ENCODE peak calls at places on chromosomes 4 and X, in six cellular contexts. Z is hepatocyte; W is left lung; U is suprapubic skin; Y is CD8-positive, alpha-beta T cell; B is fibroblast of lung. E is an unnamed sample. For H3K9me3 and H3K36me3, the result is how much of the 10 kb centered on the place peaks cover.

GRCh38 chr4:67983333-67983732 is 20.0 kb upstream of the TMPRSS11A start:
- DNase-seq in Y (no peak), B (peak), U (no peak), W (no peak), Z (no peak), E (no peak)

GRCh38 chrX:39857780-39858179 is 240.0 kb downstream of the BCOR start:
- DNase-seq in W (no peak), Z (no peak), Y (no peak), U (no peak), B (no peak), E (no peak)

GRCh38 chrX:72053508-72053907 is 78.2 kb downstream of the RTL5 start:
- DNase-seq in Y (no peak), U (no peak), B (no peak), Z (no peak), W (no peak), E (no peak)

GRCh38 chrX:9807355-9808182 is 21.3 kb downstream of the SHROOM2 start:
- DNase-seq in Z (no peak), Y (no peak), B (no peak), W (no peak), U (no peak), E (peak)

GRCh38 chr4:7425171-7425570 is 9.6 kb downstream of the PSAPL1 start:
- DNase-seq in W (peak), Z (no peak), B (no peak), Y (no peak), U (peak), E (no peak)

GRCh38 chr4:94660614-94661013 is 97.1 kb upstream of the BMPR1B start:
- DNase-seq in Y (no peak), W (no peak), B (no peak), U (no peak), Z (no peak), E (no peak)

GRCh38 chr4:119628281-119629141 is at the start of gene PDE5A:
- DNase-seq in Z (peak), W (peak), U (peak), B (peak), Y (peak), E (peak)

GRCh38 chr4:4598851-4599411 is 57.1 kb upstream of the STX18 start:
- DNase-seq in W (no peak), Z (no peak), U (no peak), B (no peak), Y (no peak), E (no peak)

GRCh38 chr4:150302553-150302952 is 224.3 kb downstream of the DCLK2 start:
- DNase-seq in B (peak), Y (no peak), U (no peak), Z (peak), W (no peak), E (no peak)

GRCh38 chrX:39338583-39338982 is 537.3 kb downstream of the MID1IP1 start:
- DNase-seq in W (no peak), U (no peak), B (no peak), Z (no peak), Y (no peak), E (no peak)

DNA sequence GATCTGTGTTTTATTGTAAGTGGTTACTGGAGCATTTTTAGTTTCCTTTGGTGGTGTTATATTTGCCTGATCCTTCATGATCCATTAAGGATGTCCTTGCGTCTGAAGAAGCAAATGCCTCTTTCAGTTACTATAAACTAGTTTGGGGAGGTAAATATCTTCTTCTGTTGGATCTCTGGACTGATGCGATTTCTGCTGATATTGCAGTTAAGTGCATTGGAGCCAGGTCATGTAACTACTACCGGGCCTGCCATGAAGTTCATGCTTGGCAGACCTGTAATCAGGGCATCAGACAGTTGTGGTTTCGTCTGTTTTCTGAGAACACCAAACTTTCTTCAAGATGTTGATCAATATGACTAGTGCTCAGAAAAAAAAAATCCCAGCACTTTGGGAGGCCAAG is 22.9 kb downstream of the ZNF718 start:
- DNase-seq in Y (no peak), W (no peak), U (no peak), B (no peak), Z (no peak), E (no peak)
- H3K9me3 ChIP-seq in Y (half or more), W (under half), U (half or more), B (under half), Z (half or more), E (under half)

GRCh38 chr4:169612869-169613859 is 781 bp upstream of the NEK1 start:
- DNase-seq in Y (peak), W (no peak), B (peak), U (peak), Z (peak), E (peak)

GRCh38 chr4:169611991-169612868 is at the start of gene NEK1:
- DNase-seq in B (peak), Z (peak), W (peak), Y (peak), U (peak), E (peak)

GRCh38 chr4:169615467-169616106 is 3.2 kb upstream of the NEK1 start:
- DNase-seq in Y (no peak), B (peak), Z (no peak), U (no peak), W (no peak), E (no peak)

DNA sequence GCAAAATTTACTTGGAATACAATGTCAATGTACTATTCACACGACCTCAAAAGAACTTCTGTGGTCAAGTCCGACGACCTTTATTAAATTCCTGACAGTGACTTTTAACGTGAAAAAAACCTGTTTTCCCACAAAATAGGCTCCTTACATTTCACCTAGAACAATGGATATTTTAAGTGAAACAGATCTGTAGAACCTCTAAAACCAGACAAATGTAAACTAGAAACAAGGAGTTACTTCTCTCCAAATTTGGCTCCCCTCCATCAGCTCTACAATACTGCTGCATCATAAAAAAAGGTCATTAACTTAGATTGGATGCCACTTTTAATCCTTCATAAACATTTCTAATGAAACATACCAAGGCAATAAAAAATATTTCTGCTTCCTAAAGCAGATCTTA is 1.2 kb downstream of the NEK1 start:
- DNase-seq in Y (no peak), B (peak), Z (no peak), W (no peak), U (no peak), E (no peak)
- H3K27ac ChIP-seq in Y (no peak), B (peak), Z (peak), W (no peak), U (no peak), E (no peak)

DNA sequence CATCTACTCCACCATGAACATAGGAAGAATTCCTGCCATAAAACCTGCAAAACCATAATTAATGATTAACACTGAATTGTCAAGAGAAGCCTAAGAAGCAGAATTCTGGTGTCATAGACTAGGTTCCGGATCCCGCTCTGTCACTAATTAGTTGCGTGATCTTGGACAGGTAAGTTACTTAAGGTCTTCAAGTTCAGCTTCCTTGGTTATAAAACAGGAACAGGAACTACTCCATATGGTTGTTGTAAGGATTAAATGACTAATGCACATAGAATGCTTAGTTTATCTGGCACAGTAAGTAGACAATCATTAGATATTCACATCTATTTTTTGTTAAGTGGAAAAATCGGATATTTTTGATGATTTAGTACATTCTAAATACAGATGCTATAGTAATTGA is 14.3 kb downstream of the G3BP2 start:
- DNase-seq in U (no peak), Z (peak), Y (no peak), W (no peak), B (peak), E (no peak)
- H3K36me3 ChIP-seq in U (under half), Z (under half), Y (under half), W (under half), B (under half), E (half or more)

GRCh38 chr4:761086-761485 is 55.5 kb downstream of the PCGF3 start:
- DNase-seq in B (no peak), W (peak), U (no peak), Z (no peak), Y (no peak), E (no peak)

GRCh38 chr4:761739-762138 is 56.1 kb downstream of the PCGF3 start:
- DNase-seq in W (peak), U (no peak), Z (no peak), Y (no peak), B (no peak), E (no peak)

GRCh38 chr4:763922-764321 is 58.3 kb downstream of the PCGF3 start:
- DNase-seq in B (no peak), Z (no peak), U (no peak), Y (no peak), W (peak), E (peak)

GRCh38 chr4:763191-763810 is 57.7 kb downstream of the PCGF3 start:
- DNase-seq in B (no peak), U (no peak), W (peak), Z (no peak), Y (no peak), E (peak)

DNA sequence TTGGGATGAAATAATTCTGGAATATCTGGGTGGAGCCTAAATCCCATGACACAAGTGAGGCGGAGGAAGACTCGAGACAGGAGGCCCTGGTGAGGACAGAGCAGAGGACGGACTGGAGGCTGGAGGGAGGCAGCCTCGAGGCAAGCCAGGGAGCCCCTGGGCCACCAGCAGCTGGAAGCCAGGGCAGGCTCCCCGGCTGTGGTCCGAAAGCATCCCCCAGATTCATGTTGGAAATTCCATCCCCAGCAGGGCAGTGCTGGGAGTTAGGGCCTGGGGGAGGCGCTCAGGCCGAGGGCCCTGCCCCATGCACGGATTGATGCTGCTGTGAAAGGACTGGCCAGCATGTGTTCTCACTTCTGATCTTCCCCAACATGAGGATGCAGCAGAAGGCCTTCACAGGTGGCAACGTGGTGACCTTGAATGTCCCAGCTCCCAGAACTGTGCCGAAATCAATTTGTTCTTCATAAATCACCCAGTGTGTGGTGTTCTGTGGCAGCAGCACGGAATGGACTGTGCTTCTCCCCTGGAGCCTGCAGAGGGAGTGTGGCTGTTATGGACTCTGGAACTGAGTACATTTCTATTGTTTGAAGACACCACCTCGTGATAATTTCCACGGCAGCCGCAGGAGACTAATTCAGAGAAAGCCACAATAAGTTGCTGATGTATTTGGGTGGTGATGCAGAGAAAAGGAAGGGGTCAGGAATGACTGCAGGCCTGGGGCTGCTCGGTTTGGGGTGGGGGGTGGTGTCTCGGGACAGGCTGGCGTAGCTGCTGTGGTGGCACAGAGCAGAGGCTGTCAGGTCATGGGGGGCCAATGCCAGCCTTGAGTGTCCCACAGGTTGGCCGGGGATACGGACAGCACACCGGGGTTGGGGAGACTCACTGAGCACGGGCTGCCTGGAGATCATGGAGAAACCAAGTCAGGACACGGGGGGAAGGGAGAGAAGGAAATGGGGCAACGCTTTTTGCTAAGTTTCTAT is 56.9 kb downstream of the PCGF3 start:
- DNase-seq in Y (no peak), U (no peak), B (peak), W (peak), Z (peak), E (peak)
- H3K9me3 ChIP-seq in Y (under half), U (under half), B (under half), W (under half), Z (under half), E (under half)

GRCh38 chr4:17811078-17811603 is 362 bp downstream of the NCAPG start:
- DNase-seq in Y (no peak), Z (no peak), B (peak), W (no peak), U (peak), E (peak)
- H3K27ac ChIP-seq in Y (no peak), Z (no peak), B (peak), W (peak), U (no peak), E (no peak)

DNA sequence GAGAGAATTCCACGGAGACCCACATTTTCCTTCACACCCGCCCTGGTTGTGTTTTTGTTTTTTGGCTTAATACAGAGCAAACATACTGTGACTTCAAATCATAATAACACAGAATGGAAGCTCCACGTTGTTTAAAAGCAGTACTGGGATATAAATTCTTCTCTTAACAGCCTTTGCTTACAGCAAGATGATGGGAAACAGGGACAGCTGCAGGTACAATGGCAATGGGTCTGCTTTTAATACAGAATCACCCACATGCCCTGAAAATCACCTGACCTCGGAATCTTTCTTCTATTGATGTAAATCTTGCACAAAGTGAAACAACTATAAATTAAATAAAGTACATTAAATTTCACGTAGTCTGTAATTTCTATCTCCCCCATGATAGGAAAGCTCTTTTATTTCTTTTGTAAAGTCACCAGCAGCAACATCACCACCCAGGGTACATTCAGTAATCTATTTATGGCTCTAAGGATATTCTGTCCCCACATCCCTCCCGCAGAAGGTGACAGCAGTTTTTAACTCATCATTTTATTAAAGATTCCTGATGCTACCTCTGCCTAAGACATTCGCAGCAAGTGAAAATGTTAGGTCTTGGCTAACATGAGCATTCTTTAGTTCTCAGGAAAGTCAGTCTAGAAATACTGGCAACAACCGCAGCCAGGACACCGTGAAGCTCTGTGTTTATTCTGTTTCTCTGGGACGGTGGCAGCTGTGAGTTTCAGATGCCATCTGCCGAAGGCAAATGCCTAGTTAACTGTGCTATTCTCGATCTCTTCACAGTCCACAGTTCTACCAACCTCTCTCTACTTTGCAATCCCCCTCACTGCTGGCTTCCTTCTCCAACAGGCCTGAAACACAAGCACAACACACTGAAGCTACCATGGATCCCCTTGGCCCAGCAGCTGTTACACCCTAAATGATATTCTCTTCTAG is 119.1 kb downstream of the ZNF827 start:
- DNase-seq in Y (no peak), B (no peak), W (no peak), Z (no peak), U (no peak), E (no peak)
- H3K36me3 ChIP-seq in Y (under half), B (under half), W (under half), Z (under half), U (under half), E (under half)

GRCh38 chr4:38804654-38805295 is at the start of gene TLR1:
- DNase-seq in Z (peak), U (no peak), W (no peak), Y (no peak), B (peak), E (no peak)

GRCh38 chr4:38803833-38804653 is 548 bp downstream of the TLR1 start:
- DNase-seq in B (no peak), Y (no peak), Z (no peak), W (no peak), U (no peak), E (no peak)

GRCh38 chr4:38802561-38803355 is 1.8 kb downstream of the TLR1 start:
- DNase-seq in U (no peak), Y (no peak), W (no peak), Z (no peak), B (no peak), E (no peak)

GRCh38 chr4:38800366-38800765 is 4.2 kb downstream of the TLR1 start:
- DNase-seq in Z (no peak), Y (no peak), W (no peak), U (no peak), B (no peak), E (no peak)

GRCh38 chr4:38800956-38801450 is 3.6 kb downstream of the TLR1 start:
- DNase-seq in W (no peak), Y (no peak), Z (no peak), B (peak), U (no peak), E (no peak)
- H3K9me3 ChIP-seq in W (under half), Y (under half), Z (under half), B (under half), U (under half), E (under half)

DNA sequence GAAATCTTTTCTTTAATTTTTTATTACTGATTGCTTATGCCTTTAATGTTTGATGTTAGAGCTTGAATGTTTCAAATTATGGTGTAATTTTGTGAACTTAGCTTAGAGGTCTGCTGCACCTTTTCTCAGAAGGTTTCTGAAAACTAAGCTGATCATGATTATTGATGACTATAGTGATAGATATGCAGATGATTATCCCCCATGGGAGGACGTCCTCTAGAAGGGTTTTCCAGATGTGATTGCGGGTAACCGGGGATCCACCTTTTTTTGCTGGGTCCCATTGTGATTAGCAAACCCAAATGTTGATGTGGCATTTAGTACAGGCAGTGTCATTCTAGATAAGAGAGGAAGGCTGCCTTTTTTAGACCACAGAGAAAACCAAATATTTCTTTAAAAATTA is 272.9 kb downstream of the FBXO8 start:
- DNase-seq in U (no peak), Z (no peak), W (no peak), B (no peak), Y (no peak), E (no peak)
- H3K27ac ChIP-seq in U (no peak), Z (peak), W (no peak), B (no peak), Y (no peak), E (no peak)

GRCh38 chr4:182906786-182907185 is 10.4 kb downstream of the DCTD start:
- DNase-seq in Z (no peak), U (no peak), W (no peak), Y (no peak), B (no peak), E (no peak)
- H3K36me3 ChIP-seq in Z (under half), U (under half), W (under half), Y (under half), B (under half), E (under half)